ENCODE peak calls at places on chromosome 1, in seven cellular contexts. P is RPMI8226; E is NCI-H1105; L is left colon; N is stimulated activated naive CD8-positive, alpha-beta T cell treated with anti-CD3 and anti-CD28 coated beads, Interleukin-15, Interleukin-2, amounts not matched to agents 100 U/mL and 50 U/mL, for 24 hours; M is left ventricle myocardium superior; I is activated naive CD8-positive, alpha-beta T cell treated with anti-CD3 and anti-CD28 coated beads, Interleukin-2, amount 50 U/mL, for 24 hours. D is an unnamed sample.

GRCh38 chr1:57889686-57890360 is 466.0 kb upstream of the DAB1 start:
- DNase-seq in L (no peak), N (no peak), M (no peak), E (no peak), I (no peak), P (no peak), D (no peak)

GRCh38 chr1:221648201-221648600 is 93.7 kb downstream of the DUSP10 start:
- DNase-seq in L (no peak), I (no peak), N (no peak), M (no peak), P (no peak), E (no peak), D (no peak)

GRCh38 chr1:224769987-224770693 is 154.0 kb downstream of the CNIH3 start:
- DNase-seq in P (no peak), N (no peak), I (no peak), M (no peak), E (no peak), L (no peak), D (no peak)

GRCh38 chr1:112141923-112142322 is 152.5 kb upstream of the KCND3 start:
- DNase-seq in E (no peak), P (no peak), N (no peak), L (no peak), I (no peak), M (peak; percentile 38), D (no peak)

GRCh38 chr1:234605983-234606730 is 3.8 kb downstream of the IRF2BP2 start:
- DNase-seq in N (peak; percentile 47), E (peak; percentile 23), P (peak; percentile 82), M (peak; percentile 67), L (peak; percentile 63), I (peak; percentile 42), D (no peak)

GRCh38 chr1:173438655-173439054 is 38.5 kb upstream of the PRDX6 start:
- DNase-seq in P (no peak), N (no peak), I (no peak), E (no peak), L (no peak), M (no peak), D (no peak)

GRCh38 chr1:29145739-29146437 is 22.2 kb upstream of the TMEM200B start:
- DNase-seq in E (no peak), P (no peak), M (no peak), N (no peak), I (no peak), L (no peak), D (no peak)

GRCh38 chr1:48750089-48750488 is 26.6 kb downstream of the BEND5 start:
- DNase-seq in N (no peak), P (no peak), E (no peak), L (no peak), M (no peak), I (no peak), D (no peak)

GRCh38 chr1:24437631-24438396 is 22.2 kb downstream of the NIPAL3 start:
- DNase-seq in E (no peak), P (no peak), L (no peak), M (peak; percentile 55), N (no peak), I (no peak), D (peak; percentile 40)

GRCh38 chr1:230575886-230576477 is 66.3 kb upstream of the COG2 start:
- DNase-seq in E (no peak), I (no peak), P (no peak), L (no peak), N (no peak), M (no peak), D (no peak)

GRCh38 chr1:187300093-187300492 is 471.3 kb downstream of the PLA2G4A start:
- DNase-seq in L (no peak), P (no peak), E (no peak), I (no peak), M (no peak), N (no peak), D (no peak)

GRCh38 chr1:215321802-215322201 is 239.3 kb downstream of the KCNK2 start:
- DNase-seq in P (no peak), I (no peak), N (no peak), L (no peak), M (no peak), E (no peak), D (no peak)

D was measured in H9.